ENCODE peak calls at places on chromosome 1, in nine cellular contexts. One of them, this sample, is unnamed.

GRCh38 chr1:234154320-234155251 is 218.7 kb upstream of the COA6 start:
- DNase-seq in CD8-positive, alpha-beta T cell: no peak
- DNase-seq in IMR-90: peak
- DNase-seq in MM.1S: peak
- DNase-seq in stomach: no peak
- DNase-seq in right lobe of liver: no peak
- DNase-seq in H9: peak
- DNase-seq in Karpas-422: peak
- DNase-seq in GM23248: peak
- DNase-seq in this sample: peak

GRCh38 chr1:27488523-27489138 is 1.3 kb downstream of the WASF2 start:
- DNase-seq in CD8-positive, alpha-beta T cell: no peak
- DNase-seq in IMR-90: peak
- DNase-seq in MM.1S: no peak
- DNase-seq in stomach: no peak
- DNase-seq in right lobe of liver: peak
- DNase-seq in H9: no peak
- DNase-seq in Karpas-422: peak
- DNase-seq in GM23248: peak
- DNase-seq in this sample: no peak

GRCh38 chr1:119046429-119047039 is 58.4 kb upstream of the TBX15 start:
- DNase-seq in CD8-positive, alpha-beta T cell: no peak
- DNase-seq in IMR-90: peak
- DNase-seq in MM.1S: no peak
- DNase-seq in stomach: no peak
- DNase-seq in right lobe of liver: no peak
- DNase-seq in H9: no peak
- DNase-seq in Karpas-422: no peak
- DNase-seq in GM23248: peak
- DNase-seq in this sample: peak

GRCh38 chr1:204780682-204781081 is 90.0 kb upstream of the NFASC start:
- DNase-seq in CD8-positive, alpha-beta T cell: no peak
- DNase-seq in IMR-90: no peak
- DNase-seq in MM.1S: no peak
- DNase-seq in stomach: no peak
- DNase-seq in right lobe of liver: no peak
- DNase-seq in H9: no peak
- DNase-seq in Karpas-422: no peak
- DNase-seq in GM23248: peak
- DNase-seq in this sample: no peak

GRCh38 chr1:32361674-32362473 is 411 bp downstream of the FAM229A start:
- DNase-seq in CD8-positive, alpha-beta T cell: peak
- DNase-seq in IMR-90: no peak
- DNase-seq in MM.1S: no peak
- DNase-seq in stomach: peak
- DNase-seq in right lobe of liver: peak
- DNase-seq in H9: peak
- DNase-seq in Karpas-422: no peak
- DNase-seq in GM23248: peak
- DNase-seq in this sample: no peak

GRCh38 chr1:116167625-116168276 is 56.6 kb downstream of the MAB21L3 start:
- DNase-seq in CD8-positive, alpha-beta T cell: no peak
- DNase-seq in IMR-90: no peak
- DNase-seq in MM.1S: no peak
- DNase-seq in stomach: peak
- DNase-seq in right lobe of liver: no peak
- DNase-seq in H9: peak
- DNase-seq in Karpas-422: no peak
- DNase-seq in GM23248: peak
- DNase-seq in this sample: no peak

GRCh38 chr1:70071597-70071996 is 133.8 kb downstream of the LRRC40 start:
- DNase-seq in CD8-positive, alpha-beta T cell: no peak
- DNase-seq in IMR-90: peak
- DNase-seq in MM.1S: no peak
- DNase-seq in stomach: no peak
- DNase-seq in right lobe of liver: no peak
- DNase-seq in H9: no peak
- DNase-seq in Karpas-422: no peak
- DNase-seq in GM23248: peak
- DNase-seq in this sample: no peak

GRCh38 chr1:160325252-160325651 is 17.8 kb downstream of the COPA start:
- DNase-seq in CD8-positive, alpha-beta T cell: no peak
- DNase-seq in IMR-90: no peak
- DNase-seq in MM.1S: no peak
- DNase-seq in stomach: no peak
- DNase-seq in right lobe of liver: no peak
- DNase-seq in H9: no peak
- DNase-seq in Karpas-422: no peak
- DNase-seq in GM23248: no peak
- DNase-seq in this sample: no peak

GRCh38 chr1:220281159-220281574 is 8.9 kb upstream of the RAB3GAP2 start:
- DNase-seq in CD8-positive, alpha-beta T cell: no peak
- DNase-seq in IMR-90: peak
- DNase-seq in MM.1S: peak
- DNase-seq in stomach: no peak
- DNase-seq in right lobe of liver: no peak
- DNase-seq in H9: no peak
- DNase-seq in Karpas-422: peak
- DNase-seq in GM23248: peak
- DNase-seq in this sample: peak

GRCh38 chr1:152349611-152350010 is 10.2 kb downstream of the FLG2 start:
- DNase-seq in CD8-positive, alpha-beta T cell: no peak
- DNase-seq in IMR-90: no peak
- DNase-seq in MM.1S: no peak
- DNase-seq in stomach: no peak
- DNase-seq in right lobe of liver: no peak
- DNase-seq in H9: no peak
- DNase-seq in Karpas-422: no peak
- DNase-seq in GM23248: no peak
- DNase-seq in this sample: no peak

GRCh38 chr1:243991650-243992049 is 59.4 kb upstream of the ZBTB18 start:
- DNase-seq in CD8-positive, alpha-beta T cell: no peak
- DNase-seq in IMR-90: no peak
- DNase-seq in MM.1S: no peak
- DNase-seq in stomach: no peak
- DNase-seq in right lobe of liver: no peak
- DNase-seq in H9: no peak
- DNase-seq in Karpas-422: no peak
- DNase-seq in GM23248: no peak
- DNase-seq in this sample: no peak

GRCh38 chr1:193087893-193088292 is 17.3 kb downstream of the GLRX2 start:
- DNase-seq in CD8-positive, alpha-beta T cell: no peak
- DNase-seq in IMR-90: no peak
- DNase-seq in MM.1S: no peak
- DNase-seq in stomach: no peak
- DNase-seq in right lobe of liver: no peak
- DNase-seq in H9: no peak
- DNase-seq in Karpas-422: no peak
- DNase-seq in GM23248: no peak
- DNase-seq in this sample: no peak

GRCh38 chr1:104189207-104189606 is 439.5 kb downstream of the AMY1C start:
- DNase-seq in CD8-positive, alpha-beta T cell: no peak
- DNase-seq in IMR-90: no peak
- DNase-seq in MM.1S: no peak
- DNase-seq in stomach: no peak
- DNase-seq in right lobe of liver: no peak
- DNase-seq in H9: no peak
- DNase-seq in Karpas-422: no peak
- DNase-seq in GM23248: no peak
- DNase-seq in this sample: no peak

GRCh38 chr1:201597551-201598230 is 58.8 kb downstream of the NAV1 start:
- DNase-seq in CD8-positive, alpha-beta T cell: no peak
- DNase-seq in IMR-90: no peak
- DNase-seq in MM.1S: no peak
- DNase-seq in stomach: peak
- DNase-seq in right lobe of liver: no peak
- DNase-seq in H9: no peak
- DNase-seq in Karpas-422: no peak
- DNase-seq in GM23248: no peak
- DNase-seq in this sample: peak

GRCh38 chr1:227318852-227319607 is 738 bp upstream of the CDC42BPA start:
- DNase-seq in CD8-positive, alpha-beta T cell: no peak
- DNase-seq in IMR-90: peak
- DNase-seq in MM.1S: no peak
- DNase-seq in stomach: peak
- DNase-seq in right lobe of liver: peak
- DNase-seq in H9: peak
- DNase-seq in Karpas-422: no peak
- DNase-seq in GM23248: peak
- DNase-seq in this sample: peak

GRCh38 chr1:221023482-221023881 is 144.2 kb downstream of the HLX start:
- DNase-seq in CD8-positive, alpha-beta T cell: no peak
- DNase-seq in IMR-90: no peak
- DNase-seq in MM.1S: no peak
- DNase-seq in stomach: no peak
- DNase-seq in right lobe of liver: no peak
- DNase-seq in H9: no peak
- DNase-seq in Karpas-422: no peak
- DNase-seq in GM23248: no peak
- DNase-seq in this sample: no peak

DNA sequence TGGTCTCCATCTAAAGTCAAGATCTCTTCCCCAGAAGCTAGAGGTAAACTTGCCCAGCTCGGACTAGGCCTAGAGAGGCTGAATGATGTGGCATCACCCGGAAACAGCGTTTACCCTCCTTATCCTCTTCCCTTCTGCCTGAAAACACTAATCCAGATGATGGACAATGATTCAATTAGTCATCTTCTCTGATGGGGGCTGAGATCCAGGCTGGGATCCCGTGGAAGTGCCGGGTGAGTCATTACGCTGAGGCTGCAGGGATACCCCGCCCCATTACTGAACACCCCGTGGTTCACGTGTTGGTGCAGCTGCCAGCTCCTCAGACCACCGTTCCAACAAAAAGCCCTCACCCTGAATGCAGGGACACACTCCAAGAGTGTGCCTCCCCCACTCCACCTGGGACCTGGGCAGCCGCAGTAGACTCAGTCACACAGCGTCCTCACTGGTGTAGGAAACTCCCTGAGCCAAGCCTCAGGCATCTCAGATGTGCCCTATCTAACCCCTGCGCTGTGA is 2.0 kb downstream of the S100A6 start:
- DNase-seq in CD8-positive, alpha-beta T cell: no peak
- DNase-seq in IMR-90: peak
- DNase-seq in MM.1S: no peak
- DNase-seq in stomach: no peak
- DNase-seq in right lobe of liver: no peak
- DNase-seq in H9: no peak
- DNase-seq in Karpas-422: no peak
- DNase-seq in GM23248: peak
- DNase-seq in this sample: peak
- H3K27ac ChIP-seq in CD8-positive, alpha-beta T cell: peak
- H3K27ac ChIP-seq in IMR-90: peak
- H3K27ac ChIP-seq in MM.1S: no peak
- H3K27ac ChIP-seq in stomach: peak
- H3K27ac ChIP-seq in right lobe of liver: no peak
- H3K27ac ChIP-seq in H9: no peak
- H3K27ac ChIP-seq in Karpas-422: no peak
- H3K27ac ChIP-seq in GM23248: peak
- H3K27ac ChIP-seq in this sample: peak

GRCh38 chr1:82919828-82920227 is 1079.1 kb downstream of the TTLL7 start:
- DNase-seq in CD8-positive, alpha-beta T cell: no peak
- DNase-seq in IMR-90: no peak
- DNase-seq in MM.1S: no peak
- DNase-seq in stomach: no peak
- DNase-seq in right lobe of liver: no peak
- DNase-seq in H9: no peak
- DNase-seq in Karpas-422: no peak
- DNase-seq in GM23248: no peak
- DNase-seq in this sample: no peak
- H3K27ac ChIP-seq in CD8-positive, alpha-beta T cell: no peak
- H3K27ac ChIP-seq in IMR-90: no peak
- H3K27ac ChIP-seq in MM.1S: no peak
- H3K27ac ChIP-seq in stomach: no peak
- H3K27ac ChIP-seq in right lobe of liver: no peak
- H3K27ac ChIP-seq in H9: no peak
- H3K27ac ChIP-seq in Karpas-422: no peak
- H3K27ac ChIP-seq in GM23248: no peak
- H3K27ac ChIP-seq in this sample: no peak

GRCh38 chr1:229167356-229167755 is 103.6 kb upstream of the RAB4A start:
- DNase-seq in CD8-positive, alpha-beta T cell: no peak
- DNase-seq in IMR-90: no peak
- DNase-seq in MM.1S: no peak
- DNase-seq in stomach: no peak
- DNase-seq in right lobe of liver: no peak
- DNase-seq in H9: no peak
- DNase-seq in Karpas-422: no peak
- DNase-seq in GM23248: no peak
- DNase-seq in this sample: no peak

GRCh38 chr1:229165327-229165726 is 105.6 kb upstream of the RAB4A start:
- DNase-seq in CD8-positive, alpha-beta T cell: no peak
- DNase-seq in IMR-90: no peak
- DNase-seq in MM.1S: peak
- DNase-seq in stomach: no peak
- DNase-seq in right lobe of liver: no peak
- DNase-seq in H9: no peak
- DNase-seq in Karpas-422: no peak
- DNase-seq in GM23248: no peak
- DNase-seq in this sample: no peak

GRCh38 chr1:229161740-229162139 is 109.2 kb upstream of the RAB4A start:
- DNase-seq in CD8-positive, alpha-beta T cell: no peak
- DNase-seq in IMR-90: no peak
- DNase-seq in MM.1S: no peak
- DNase-seq in stomach: no peak
- DNase-seq in right lobe of liver: peak
- DNase-seq in H9: no peak
- DNase-seq in Karpas-422: no peak
- DNase-seq in GM23248: no peak
- DNase-seq in this sample: no peak

GRCh38 chr1:229164836-229165285 is 106.0 kb upstream of the RAB4A start:
- DNase-seq in CD8-positive, alpha-beta T cell: no peak
- DNase-seq in IMR-90: no peak
- DNase-seq in MM.1S: no peak
- DNase-seq in stomach: peak
- DNase-seq in right lobe of liver: no peak
- DNase-seq in H9: no peak
- DNase-seq in Karpas-422: no peak
- DNase-seq in GM23248: no peak
- DNase-seq in this sample: no peak

GRCh38 chr1:229164338-229164737 is 106.6 kb upstream of the RAB4A start:
- DNase-seq in CD8-positive, alpha-beta T cell: no peak
- DNase-seq in IMR-90: no peak
- DNase-seq in MM.1S: no peak
- DNase-seq in stomach: no peak
- DNase-seq in right lobe of liver: no peak
- DNase-seq in H9: no peak
- DNase-seq in Karpas-422: no peak
- DNase-seq in GM23248: no peak
- DNase-seq in this sample: no peak
- H3K27ac ChIP-seq in CD8-positive, alpha-beta T cell: no peak
- H3K27ac ChIP-seq in IMR-90: no peak
- H3K27ac ChIP-seq in MM.1S: no peak
- H3K27ac ChIP-seq in stomach: peak
- H3K27ac ChIP-seq in right lobe of liver: no peak
- H3K27ac ChIP-seq in H9: no peak
- H3K27ac ChIP-seq in Karpas-422: no peak
- H3K27ac ChIP-seq in GM23248: no peak
- H3K27ac ChIP-seq in this sample: no peak

DNA sequence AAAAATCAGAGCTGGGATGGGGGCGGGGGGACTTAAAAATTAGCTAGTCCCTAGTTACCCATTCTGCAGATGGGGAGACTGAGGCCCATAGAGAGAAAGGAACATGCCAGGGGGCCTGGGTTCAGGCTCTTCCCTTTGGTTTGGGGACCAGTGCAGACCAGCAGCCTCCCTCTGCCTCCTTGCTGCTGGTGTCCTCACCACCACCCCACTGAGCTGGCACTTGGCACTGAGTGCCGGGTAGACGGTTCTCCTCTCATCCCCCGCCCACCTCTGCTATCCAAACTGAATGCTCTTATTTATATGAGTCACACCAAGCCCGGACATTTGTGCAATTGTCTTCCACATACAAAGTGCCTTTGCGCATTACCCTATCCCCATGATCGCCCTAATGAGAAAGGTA is 39.2 kb downstream of the CAMK2N1 start:
- DNase-seq in CD8-positive, alpha-beta T cell: no peak
- DNase-seq in IMR-90: peak
- DNase-seq in MM.1S: no peak
- DNase-seq in stomach: no peak
- DNase-seq in right lobe of liver: no peak
- DNase-seq in H9: no peak
- DNase-seq in Karpas-422: no peak
- DNase-seq in GM23248: peak
- DNase-seq in this sample: peak
- H3K27ac ChIP-seq in CD8-positive, alpha-beta T cell: no peak
- H3K27ac ChIP-seq in IMR-90: no peak
- H3K27ac ChIP-seq in MM.1S: no peak
- H3K27ac ChIP-seq in stomach: no peak
- H3K27ac ChIP-seq in right lobe of liver: no peak
- H3K27ac ChIP-seq in H9: no peak
- H3K27ac ChIP-seq in Karpas-422: no peak
- H3K27ac ChIP-seq in GM23248: no peak
- H3K27ac ChIP-seq in this sample: no peak